ENCODE peak calls at places on chromosomes 11 and 22, in six cellular contexts. P is B cell; T is NAMALWA; K is tibial artery; R is NCI-H1417; B is stimulated activated effector memory CD8-positive, alpha-beta T cell treated with anti-CD3 and anti-CD28 coated beads, Interleukin-12 subunit alpha, Interleukin-12 subunit beta, amount 100 ng/mL, for 72 hours. O is an unnamed sample.

GRCh38 chr11:2987881-2988280 is 4.2 kb downstream of the NAP1L4 start:
- DNase-seq in T (no peak), K (no peak), P (no peak), B (no peak), R (no peak), O (no peak)

GRCh38 chr22:50301581-50301991 is 5.9 kb downstream of the PLXNB2 start:
- DNase-seq in K (no peak), P (peak), R (peak), B (no peak), T (peak), O (no peak)

GRCh38 chr11:63877658-63878241 is 38.8 kb downstream of the MARK2 start:
- DNase-seq in T (no peak), P (no peak), B (no peak), K (no peak), R (no peak), O (no peak)

GRCh38 chr11:19656140-19656541 is 56.5 kb upstream of the NAV2 start:
- DNase-seq in B (no peak), T (no peak), K (no peak), P (no peak), R (no peak), O (no peak)

GRCh38 chr11:110207089-110207488 is 89.3 kb downstream of the RDX start:
- DNase-seq in B (no peak), K (no peak), R (peak), T (no peak), P (no peak), O (no peak)

GRCh38 chr11:61131998-61132555 is 29.1 kb downstream of the VPS37C start:
- DNase-seq in K (no peak), P (no peak), B (no peak), R (no peak), T (no peak), O (no peak)

GRCh38 chr11:34564406-34564805 is 50.8 kb upstream of the ELF5 start:
- DNase-seq in K (no peak), R (no peak), P (no peak), T (no peak), B (no peak), O (no peak)

GRCh38 chr22:36732609-36733008 is 29.1 kb upstream of the CACNG2 start:
- DNase-seq in B (no peak), K (no peak), T (no peak), P (no peak), R (no peak), O (no peak)

GRCh38 chr11:120929664-120930154 is 94.2 kb upstream of the TBCEL start:
- DNase-seq in K (no peak), B (peak), P (peak), T (peak), R (peak), O (peak)

GRCh38 chr11:72695354-72695753 is 21.1 kb upstream of the PDE2A start:
- DNase-seq in K (no peak), R (no peak), B (no peak), P (no peak), T (no peak), O (no peak)

GRCh38 chr11:73944901-73945300 is 5.9 kb upstream of the DNAJB13 start:
- DNase-seq in B (no peak), P (no peak), R (no peak), K (no peak), T (no peak), O (no peak)

GRCh38 chr11:125995313-125995712 is 49.5 kb downstream of the VSIG10L2 start:
- DNase-seq in K (no peak), B (peak), P (no peak), R (no peak), T (no peak), O (no peak)

GRCh38 chr11:84273541-84273940 is 987.4 kb upstream of the CCDC90B start:
- DNase-seq in K (no peak), B (no peak), R (no peak), T (no peak), P (no peak), O (no peak)

GRCh38 chr22:50610581-50610980 is 10.0 kb downstream of the MAPK8IP2 start:
- DNase-seq in T (no peak), B (no peak), K (no peak), R (no peak), P (no peak), O (no peak)

GRCh38 chr22:30182365-30182764 is 64.2 kb downstream of the LIF start:
- DNase-seq in T (no peak), P (no peak), B (no peak), R (no peak), K (no peak), O (no peak)

GRCh38 chr22:21646608-21647590 is 4.8 kb downstream of the SDF2L1 start:
- DNase-seq in P (peak), K (peak), B (peak), T (peak), R (peak), O (no peak)

GRCh38 chr11:77471520-77472234 is 2.2 kb downstream of the PAK1 start:
- DNase-seq in T (peak), R (peak), B (no peak), K (no peak), P (peak), O (no peak)

GRCh38 chr11:130088217-130088616 is 18.5 kb downstream of the APLP2 start:
- DNase-seq in T (no peak), B (no peak), P (no peak), R (no peak), K (no peak), O (no peak)

GRCh38 chr11:70703141-70704052 is 305.1 kb downstream of the CTTN start:
- DNase-seq in P (no peak), T (no peak), B (no peak), K (no peak), R (peak), O (no peak)

GRCh38 chr11:128458316-128458715 is 129.0 kb downstream of the ETS1 start:
- DNase-seq in B (no peak), R (no peak), T (no peak), P (no peak), K (no peak), O (no peak)

GRCh38 chr11:73659961-73660360 is 13.6 kb downstream of the PLEKHB1 start:
- DNase-seq in K (no peak), R (no peak), B (no peak), P (no peak), T (no peak), O (no peak)

GRCh38 chr11:2077061-2077802 is 62.0 kb downstream of the IGF2 start:
- DNase-seq in K (no peak), P (no peak), B (no peak), T (no peak), R (peak), O (peak)

GRCh38 chr11:34354782-34355181 is 3.0 kb downstream of the ABTB2 start:
- DNase-seq in B (no peak), P (no peak), R (no peak), K (no peak), T (no peak), O (no peak)

GRCh38 chr22:33811686-33812085 is 108.6 kb downstream of the LARGE1 start:
- DNase-seq in B (no peak), R (no peak), K (peak), T (no peak), P (no peak), O (no peak)

GRCh38 chr22:50471962-50472361 is 2.9 kb downstream of the SBF1 start:
- DNase-seq in P (no peak), R (no peak), T (no peak), K (no peak), B (no peak), O (no peak)

GRCh38 chr11:58394195-58394594 is 12.5 kb downstream of the OR5B3 start:
- DNase-seq in K (no peak), R (no peak), B (no peak), P (no peak), T (no peak), O (peak)

GRCh38 chr22:23359583-23360123 is 179.3 kb downstream of the BCR start:
- DNase-seq in B (no peak), T (no peak), K (no peak), R (no peak), P (no peak), O (no peak)

GRCh38 chr22:42841444-42841843 is 15.6 kb downstream of the ARFGAP3 start:
- DNase-seq in B (no peak), P (no peak), K (no peak), T (no peak), R (no peak), O (no peak)

GRCh38 chr22:31082606-31083376 is 1.7 kb downstream of the SMTN start:
- DNase-seq in K (peak), B (no peak), R (no peak), T (peak), P (peak), O (no peak)

GRCh38 chr11:110147965-110148709 is 54.9 kb downstream of the ZC3H12C start:
- DNase-seq in T (no peak), B (no peak), K (no peak), R (no peak), P (no peak), O (no peak)

O was measured in keratinocyte.